ENCODE peak calls at places on chromosomes 11 and 22, in nine cellular contexts. C is neural progenitor cell, A is endothelial cell, Y is IMR-90, T is coronary artery, E is GM13976, M is GM20000, X is PC-3, I is endodermal cell. B is an unnamed sample.

GRCh38 chr11:14676068-14676467 is 32.5 kb downstream of the PDE3B start:
- DNase-seq in C (no peak), A (no peak), Y (no peak), T (no peak), E (no peak), M (no peak), X (no peak), I (no peak), B (no peak)

GRCh38 chr11:269146-269890 is 8.9 kb upstream of the NLRP6 start:
- DNase-seq in C (no peak), A (no peak), Y (no peak), T (no peak), E (peak; percentile 74), M (peak; percentile 78), X (no peak), I (no peak), B (peak; percentile 72)

GRCh38 chr11:5242933-5243844 is 6.5 kb downstream of the HBG1 start:
- DNase-seq in C (no peak), A (no peak), Y (peak; percentile 53), T (no peak), E (no peak), M (no peak), X (no peak), I (no peak), B (no peak)

GRCh38 chr11:64694821-64695365 is 28.1 kb downstream of the NRXN2 start:
- DNase-seq in C (peak; percentile 79), A (peak; percentile 31), Y (no peak), T (no peak), E (no peak), M (no peak), X (no peak), I (peak; percentile 75), B (peak; percentile 22)

GRCh38 chr11:107259826-107260225 is 197.8 kb downstream of the CWF19L2 start:
- DNase-seq in C (no peak), A (no peak), Y (no peak), T (no peak), E (no peak), M (no peak), X (no peak), I (no peak), B (no peak)

GRCh38 chr11:24588075-24588474 is 91.2 kb downstream of the LUZP2 start:
- DNase-seq in C (no peak), A (no peak), Y (peak; percentile 79), T (no peak), E (no peak), M (no peak), X (peak; percentile 71), I (no peak), B (no peak)

GRCh38 chr11:95695181-95695580 is 94.4 kb downstream of the FAM76B start:
- DNase-seq in C (no peak), A (no peak), Y (no peak), T (no peak), E (no peak), M (no peak), X (no peak), I (no peak), B (no peak)

GRCh38 chr22:23249506-23250423 is 69.5 kb downstream of the BCR start:
- DNase-seq in C (no peak), A (no peak), Y (no peak), T (no peak), E (no peak), M (no peak), X (no peak), I (no peak), B (no peak)

GRCh38 chr22:27518583-27519437 is 282.7 kb downstream of the MN1 start:
- DNase-seq in C (peak; percentile 28), A (no peak), Y (peak; percentile 16), T (no peak), E (no peak), M (no peak), X (no peak), I (no peak), B (no peak)

GRCh38 chr22:41668971-41669911 is 19.4 kb downstream of the SNU13 start:
- DNase-seq in C (no peak), A (no peak), Y (peak; percentile 85), T (no peak), E (no peak), M (no peak), X (peak; percentile 59), I (no peak), B (no peak)

GRCh38 chr11:117457835-117458234 is 130.2 kb downstream of the CEP164 start:
- DNase-seq in C (no peak), A (no peak), Y (no peak), T (no peak), E (no peak), M (no peak), X (no peak), I (peak; percentile 54), B (no peak)

GRCh38 chr11:6489338-6489737 is 7.7 kb upstream of the DNHD1 start:
- DNase-seq in C (no peak), A (no peak), Y (no peak), T (no peak), E (no peak), M (no peak), X (no peak), I (no peak), B (no peak)

GRCh38 chr11:126328444-126328843 is 24.6 kb downstream of the DCPS start:
- DNase-seq in C (no peak), A (no peak), Y (no peak), T (no peak), E (no peak), M (no peak), X (no peak), I (no peak), B (no peak)

GRCh38 chr11:72045849-72046248 is 34.5 kb downstream of the NUMA1 start:
- DNase-seq in C (no peak), A (no peak), Y (no peak), T (no peak), E (no peak), M (no peak), X (no peak), I (no peak), B (no peak)

DNA sequence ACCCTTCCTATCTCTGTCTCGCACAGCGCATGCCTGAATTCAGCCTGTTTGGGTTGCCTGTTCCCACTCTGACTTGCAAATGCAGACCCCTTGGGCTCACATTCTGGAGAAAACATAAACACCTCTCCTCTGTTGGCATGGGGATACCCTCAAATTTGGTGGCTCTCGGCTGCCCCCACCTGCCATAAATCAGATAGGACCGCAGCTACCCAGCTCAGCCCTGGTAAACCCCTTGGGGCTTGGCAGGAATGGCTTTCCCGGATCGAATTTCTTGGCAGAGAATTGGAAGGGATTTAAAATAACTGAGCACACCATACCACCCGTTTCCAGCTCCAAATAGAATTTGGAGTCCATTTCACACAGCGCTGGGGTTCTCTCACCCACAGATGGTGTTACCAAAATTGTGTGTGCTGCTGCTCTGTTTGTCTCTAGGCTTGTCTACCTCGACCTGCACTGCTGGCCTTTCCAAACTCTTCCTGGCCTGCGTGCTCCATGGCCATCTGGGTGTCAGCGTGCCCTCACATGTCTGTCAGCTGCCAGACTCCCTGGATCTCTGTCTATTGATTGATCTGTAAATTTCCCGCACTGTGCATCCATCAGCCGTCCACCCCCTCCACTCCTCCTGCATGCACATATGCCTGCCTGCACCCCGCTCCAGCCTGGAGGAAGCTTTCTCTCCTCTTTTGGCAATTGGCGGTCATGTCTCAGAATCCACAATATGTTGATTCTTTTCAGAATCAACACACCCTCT is 134.0 kb downstream of the NTM start:
- DNase-seq in C (peak; percentile 78), A (peak; percentile 44), Y (no peak), T (no peak), E (no peak), M (no peak), X (peak; percentile 29), I (peak; percentile 90), B (no peak)
- TF ChIP-seq CTCF in C (peak; percentile 71), A (no peak), Y (no peak), T (no peak), E (no peak), M (no peak), X (peak; percentile 40), I (peak; percentile 72), B (no peak)

GRCh38 chr22:42799061-42799460 is 58.0 kb downstream of the ARFGAP3 start:
- DNase-seq in C (no peak), A (no peak), Y (no peak), T (no peak), E (no peak), M (no peak), X (no peak), I (peak; percentile 29), B (no peak)

GRCh38 chr22:42799462-42800405 is 57.3 kb downstream of the ARFGAP3 start:
- DNase-seq in C (no peak), A (no peak), Y (no peak), T (no peak), E (no peak), M (no peak), X (no peak), I (peak; percentile 76), B (peak; percentile 6)

GRCh38 chr22:42801537-42802165 is 55.4 kb downstream of the ARFGAP3 start:
- DNase-seq in C (no peak), A (no peak), Y (no peak), T (peak; percentile 50), E (no peak), M (no peak), X (no peak), I (peak; percentile 26), B (no peak)

GRCh38 chr22:42803454-42803853 is 53.6 kb downstream of the ARFGAP3 start:
- DNase-seq in C (no peak), A (no peak), Y (no peak), T (peak; percentile 45), E (no peak), M (no peak), X (no peak), I (no peak), B (no peak)

GRCh38 chr22:42800731-42801536 is 56.1 kb downstream of the ARFGAP3 start:
- DNase-seq in C (no peak), A (no peak), Y (no peak), T (peak; percentile 49), E (no peak), M (no peak), X (no peak), I (peak; percentile 82), B (no peak)
- TF ChIP-seq CTCF in C (no peak), A (no peak), Y (no peak), T (no peak), E (no peak), M (no peak), X (no peak), I (peak; percentile 52), B (no peak)

DNA sequence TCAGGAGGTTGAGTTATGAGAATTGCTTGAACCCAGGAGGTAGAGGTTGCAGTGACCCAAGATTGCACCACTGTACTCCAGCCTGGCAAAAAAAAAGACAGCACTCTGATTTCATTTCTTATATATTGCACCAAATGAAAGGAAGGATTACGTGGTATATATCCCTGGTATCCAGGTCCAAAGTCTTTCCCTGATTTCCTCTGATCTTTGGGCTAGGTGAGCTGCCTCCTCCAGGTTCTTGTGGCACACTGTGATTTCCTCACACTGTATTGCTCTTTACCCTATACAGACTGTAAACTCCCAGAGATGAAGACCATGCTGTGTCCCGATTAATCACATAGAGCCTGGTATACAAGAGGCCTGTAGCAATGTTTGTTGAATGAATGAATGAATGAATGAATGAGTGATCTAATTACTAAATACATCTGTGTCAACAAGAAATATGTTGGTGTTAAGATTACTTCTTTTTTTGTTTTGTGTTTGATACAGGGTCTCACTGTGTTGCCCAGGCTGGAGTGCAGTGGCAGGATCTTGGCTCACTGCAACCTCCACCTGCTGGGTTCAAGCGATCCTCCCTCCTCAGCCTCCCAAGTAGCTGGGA is 9.3 kb upstream of the POLD3 start:
- DNase-seq in C (no peak), A (no peak), Y (no peak), T (peak; percentile 0), E (no peak), M (no peak), X (no peak), I (no peak), B (no peak)
- TF ChIP-seq CTCF in C (no peak), A (no peak), Y (no peak), T (no peak), E (no peak), M (no peak), X (no peak), I (no peak), B (no peak)

GRCh38 chr11:69550846-69551245 is 69.4 kb downstream of the LINC01488 start:
- DNase-seq in C (no peak), A (no peak), Y (no peak), T (no peak), E (no peak), M (no peak), X (no peak), I (no peak), B (no peak)
- TF ChIP-seq CTCF in C (no peak), A (no peak), Y (no peak), T (no peak), E (no peak), M (no peak), X (no peak), I (no peak), B (no peak)

B was measured in activated CD8-positive, alpha-beta T cell treated with anti-CD3 and anti-CD28 coated beads for 36 hours.